ENCODE peak calls at places on chromosomes 11 and 22, in seven cellular contexts. G is stomach; H is IMR-90; S is transverse colon; A is CD8-positive, alpha-beta T cell; O is GM06990; L is CD4-positive, CD25-positive, alpha-beta regulatory T cell. E is an unnamed sample.

GRCh38 chr11:2582436-2582931 is 117.3 kb downstream of the KCNQ1OT1 start:
- DNase-seq in G (peak; percentile 25), H (no peak), S (no peak), A (no peak), O (no peak), L (no peak), E (no peak)

GRCh38 chr22:49599039-49599438 is 228.6 kb downstream of the BRD1 start:
- DNase-seq in G (no peak), H (no peak), S (peak; percentile 3), A (no peak), O (no peak), L (no peak), E (no peak)

GRCh38 chr22:39012525-39013516 is 1.2 kb upstream of the APOBEC3C start:
- DNase-seq in G (no peak), H (no peak), S (no peak), A (no peak), O (no peak), L (peak; percentile 38), E (no peak)

GRCh38 chr11:11468919-11469318 is 115.9 kb upstream of the CSNK2A3 start:
- DNase-seq in G (no peak), H (peak; percentile 62), S (no peak), A (no peak), O (no peak), L (no peak), E (no peak)

GRCh38 chr11:133993107-133993506 is 36.3 kb upstream of the IGSF9B start:
- DNase-seq in G (no peak), H (no peak), S (no peak), A (no peak), O (no peak), L (no peak), E (no peak)

GRCh38 chr11:68651208-68651984 is 32.9 kb upstream of the GAL start:
- DNase-seq in G (no peak), H (peak; percentile 11), S (no peak), A (no peak), O (no peak), L (no peak), E (no peak)

GRCh38 chr22:50474711-50475651 is at the start of gene SBF1:
- DNase-seq in G (peak; percentile 96), H (peak; percentile 84), S (peak; percentile 94), A (peak; percentile 86), O (peak; percentile 91), L (peak; percentile 83), E (peak; percentile 72)

GRCh38 chr11:125465254-125465653 is 30.8 kb downstream of the FEZ1 start:
- DNase-seq in G (no peak), H (no peak), S (no peak), A (no peak), O (no peak), L (no peak), E (no peak)

GRCh38 chr11:38791346-38791961 is 2193.4 kb upstream of the RAG2 start:
- DNase-seq in G (no peak), H (peak; percentile 58), S (no peak), A (no peak), O (no peak), L (no peak), E (peak; percentile 27)

GRCh38 chr11:20467458-20468185 is 80.1 kb downstream of the PRMT3 start:
- DNase-seq in G (no peak), H (peak; percentile 23), S (no peak), A (no peak), O (no peak), L (no peak), E (no peak)

GRCh38 chr11:20113147-20113435 is 47.2 kb downstream of the DBX1 start:
- DNase-seq in G (no peak), H (no peak), S (no peak), A (no peak), O (no peak), L (no peak), E (no peak)

GRCh38 chr11:33920838-33921613 is 29.1 kb upstream of the LMO2 start:
- DNase-seq in G (no peak), H (no peak), S (no peak), A (no peak), O (peak; percentile 77), L (no peak), E (no peak)

GRCh38 chr22:19143967-19144400 is 467 bp downstream of the ESS2 start:
- DNase-seq in G (no peak), H (peak; percentile 18), S (no peak), A (no peak), O (no peak), L (peak; percentile 16), E (no peak)

GRCh38 chr11:78379039-78379670 is 38.5 kb downstream of the GAB2 start:
- DNase-seq in G (no peak), H (peak; percentile 19), S (no peak), A (no peak), O (no peak), L (no peak), E (no peak)

GRCh38 chr11:113417428-113417827 is 29.8 kb downstream of the ANKK1 start:
- DNase-seq in G (no peak), H (no peak), S (no peak), A (no peak), O (no peak), L (no peak), E (no peak)

GRCh38 chr11:108647701-108648527 is 17.0 kb upstream of the DDX10 start:
- DNase-seq in G (peak; percentile 67), H (peak; percentile 81), S (peak; percentile 71), A (peak; percentile 45), O (peak; percentile 41), L (peak; percentile 37), E (peak; percentile 68)

GRCh38 chr11:112590778-112591177 is 330.1 kb upstream of the PLET1 start:
- DNase-seq in G (no peak), H (no peak), S (no peak), A (no peak), O (no peak), L (no peak), E (no peak)

GRCh38 chr11:32259641-32260081 is 168.8 kb downstream of the RCN1 start:
- DNase-seq in G (no peak), H (peak; percentile 87), S (peak; percentile 31), A (no peak), O (peak; percentile 26), L (no peak), E (no peak)

GRCh38 chr11:122559734-122560382 is 95.7 kb upstream of the UBASH3B start:
- DNase-seq in G (no peak), H (peak; percentile 25), S (no peak), A (no peak), O (no peak), L (no peak), E (peak; percentile 63)

GRCh38 chr22:40509401-40510134 is 127.0 kb downstream of the MRTFA start:
- DNase-seq in G (peak; percentile 34), H (peak; percentile 96), S (peak; percentile 53), A (no peak), O (no peak), L (no peak), E (no peak)

GRCh38 chr11:72220696-72221363 is 3.7 kb upstream of the INPPL1 start:
- DNase-seq in G (peak; percentile 22), H (no peak), S (no peak), A (no peak), O (no peak), L (no peak), E (no peak)

GRCh38 chr22:43879901-43880742 is 11.7 kb downstream of the PNPLA5 start:
- DNase-seq in G (no peak), H (no peak), S (no peak), A (no peak), O (no peak), L (no peak), E (no peak)
- H3K27me3 ChIP-seq in G (peaks cover 89% of the 10 kb centered on the region), H (peaks cover 20% of the 10 kb centered on the region), S (peaks cover 2% of the 10 kb centered on the region), A (no peaks in the 10 kb centered on the region), O (peaks cover 1% of the 10 kb centered on the region), L (no peaks in the 10 kb centered on the region), E (no peaks in the 10 kb centered on the region)

GRCh38 chr22:45584621-45585436 is 82.1 kb downstream of the FBLN1 start:
- DNase-seq in G (no peak), H (peak; percentile 21), S (no peak), A (no peak), O (no peak), L (no peak), E (no peak)
- H3K27me3 ChIP-seq in G (peaks cover 35% of the 10 kb centered on the region), H (no peaks in the 10 kb centered on the region), S (no peaks in the 10 kb centered on the region), A (no peaks in the 10 kb centered on the region), O (no peaks in the 10 kb centered on the region), L (no peaks in the 10 kb centered on the region), E (no peaks in the 10 kb centered on the region)

GRCh38 chr11:14345668-14346067 is 13.3 kb downstream of the RRAS2 start:
- DNase-seq in G (no peak), H (peak; percentile 23), S (no peak), A (no peak), O (no peak), L (no peak), E (no peak)

GRCh38 chr11:14342906-14343305 is 16.1 kb downstream of the RRAS2 start:
- DNase-seq in G (no peak), H (peak; percentile 82), S (no peak), A (no peak), O (no peak), L (no peak), E (no peak)

GRCh38 chr11:14340721-14341120 is 18.3 kb downstream of the RRAS2 start:
- DNase-seq in G (no peak), H (no peak), S (no peak), A (no peak), O (no peak), L (no peak), E (no peak)

GRCh38 chr11:14339356-14339755 is 19.6 kb downstream of the RRAS2 start:
- DNase-seq in G (no peak), H (no peak), S (no peak), A (no peak), O (no peak), L (no peak), E (no peak)

GRCh38 chr11:14341968-14342367 is 17.0 kb downstream of the RRAS2 start:
- DNase-seq in G (no peak), H (no peak), S (no peak), A (no peak), O (no peak), L (no peak), E (no peak)
- H3K27me3 ChIP-seq in G (no peaks in the 10 kb centered on the region), H (no peaks in the 10 kb centered on the region), S (no peaks in the 10 kb centered on the region), A (no peaks in the 10 kb centered on the region), O (no peaks in the 10 kb centered on the region), L (no peaks in the 10 kb centered on the region), E (no peaks in the 10 kb centered on the region)

DNA sequence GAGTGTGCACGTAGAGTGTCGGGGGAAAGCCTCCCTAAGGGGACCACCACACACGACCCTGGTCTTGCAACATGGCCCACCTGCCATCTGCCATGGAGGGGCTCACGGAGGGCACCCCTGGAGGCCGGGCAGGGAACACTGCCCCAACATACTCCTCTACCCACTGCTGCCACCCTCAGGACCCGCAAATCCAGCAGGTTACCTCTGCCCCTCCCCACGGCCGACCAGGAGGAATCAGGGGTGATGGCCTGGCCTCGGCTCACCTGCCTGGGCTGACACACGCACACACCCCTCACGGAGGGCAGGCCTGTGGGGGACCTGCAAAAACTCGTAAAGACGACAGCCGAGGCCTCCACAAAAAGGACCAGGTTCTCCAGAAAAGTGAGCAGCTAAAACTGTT is 30.2 kb downstream of the CHID1 start:
- DNase-seq in G (no peak), H (no peak), S (no peak), A (no peak), O (no peak), L (no peak), E (no peak)
- H3K27me3 ChIP-seq in G (no peaks in the 10 kb centered on the region), H (no peaks in the 10 kb centered on the region), S (no peaks in the 10 kb centered on the region), A (no peaks in the 10 kb centered on the region), O (no peaks in the 10 kb centered on the region), L (no peaks in the 10 kb centered on the region), E (no peaks in the 10 kb centered on the region)